ENCODE peak calls at places on chromosomes 5 and 9, in four cellular contexts. L is thoracic aorta, J is aorta, C is uterus. Z is an unnamed sample. For H3K27me3 and H3K4me1, the result is how much of the 10 kb centered on the place peaks cover.

GRCh38 chr9:111107141-111107540 is 68.9 kb upstream of the LPAR1 start:
- DNase-seq in L (no peak), J (no peak), C (no peak), Z (no peak)

GRCh38 chr5:127840809-127841208 is 137.6 kb downstream of the CCDC192 start:
- DNase-seq in L (no peak), J (no peak), C (no peak), Z (no peak)

GRCh38 chr5:167664222-167664804 is 627.1 kb upstream of the WWC1 start:
- DNase-seq in L (no peak), J (no peak), C (no peak), Z (no peak)

GRCh38 chr5:8208307-8208706 is 339.4 kb downstream of the MTRR start:
- DNase-seq in L (no peak), J (no peak), C (no peak), Z (no peak)

GRCh38 chr5:138983984-138984383 is 108.8 kb upstream of the LRRTM2 start:
- DNase-seq in L (no peak), J (no peak), C (no peak), Z (no peak)

GRCh38 chr9:107480386-107480789 is 9.2 kb downstream of the KLF4 start:
- DNase-seq in L (no peak), J (no peak), C (peak), Z (peak)

GRCh38 chr5:32735512-32735911 is 24.4 kb downstream of the NPR3 start:
- DNase-seq in L (no peak), J (no peak), C (no peak), Z (no peak)

GRCh38 chr5:139481580-139482049 is 943 bp downstream of the STING1 start:
- DNase-seq in L (no peak), J (no peak), C (peak), Z (peak)

GRCh38 chr9:135613946-135614805 is 25.2 kb downstream of the GLT6D1 start:
- DNase-seq in L (no peak), J (no peak), C (no peak), Z (peak)

GRCh38 chr5:167943353-167943752 is 348.1 kb upstream of the WWC1 start:
- DNase-seq in L (no peak), J (no peak), C (no peak), Z (no peak)

GRCh38 chr5:81151546-81151945 is 81.6 kb upstream of the CKMT2 start:
- DNase-seq in L (no peak), J (no peak), C (no peak), Z (no peak)

GRCh38 chr9:105877719-105878118 is 183.4 kb downstream of the TMEM38B start:
- DNase-seq in L (no peak), J (no peak), C (no peak), Z (no peak)

GRCh38 chr5:83764101-83764500 is 43.4 kb upstream of the HAPLN1 start:
- DNase-seq in L (no peak), J (no peak), C (no peak), Z (no peak)

GRCh38 chr5:145825751-145826180 is 9.4 kb downstream of the PRELID2 start:
- DNase-seq in L (no peak), J (no peak), C (no peak), Z (no peak)

GRCh38 chr5:179120421-179120861 is 60.3 kb downstream of the ZNF354C start:
- DNase-seq in L (no peak), J (peak), C (no peak), Z (no peak)

GRCh38 chr5:11719888-11720481 is 184.3 kb downstream of the CTNND2 start:
- DNase-seq in L (no peak), J (no peak), C (no peak), Z (peak)

GRCh38 chr9:126916909-126917308 is 2.3 kb downstream of the RALGPS1 start:
- DNase-seq in L (no peak), J (no peak), C (no peak), Z (no peak)

GRCh38 chr5:178180141-178180863 is 6.9 kb downstream of the GMCL2 start:
- DNase-seq in L (no peak), J (no peak), C (no peak), Z (no peak)

GRCh38 chr5:132176987-132177386 is 50.7 kb downstream of the P4HA2 start:
- DNase-seq in L (no peak), J (no peak), C (no peak), Z (no peak)

GRCh38 chr9:130267930-130268329 is 2.4 kb downstream of the HMCN2 start:
- DNase-seq in L (no peak), J (no peak), C (no peak), Z (peak)

GRCh38 chr9:130264414-130265350 is 878 bp upstream of the HMCN2 start:
- DNase-seq in L (no peak), J (peak), C (no peak), Z (peak)

GRCh38 chr9:130263601-130264413 is 1.8 kb upstream of the HMCN2 start:
- DNase-seq in L (no peak), J (peak), C (no peak), Z (peak)

GRCh38 chr9:130266236-130267098 is 907 bp downstream of the HMCN2 start:
- DNase-seq in L (no peak), J (no peak), C (no peak), Z (peak)

GRCh38 chr9:130265431-130266235 is at the start of gene HMCN2:
- DNase-seq in L (no peak), J (peak), C (no peak), Z (peak)
- H3K27me3 ChIP-seq in L (under half), J (under half), C (under half), Z (half or more)

DNA sequence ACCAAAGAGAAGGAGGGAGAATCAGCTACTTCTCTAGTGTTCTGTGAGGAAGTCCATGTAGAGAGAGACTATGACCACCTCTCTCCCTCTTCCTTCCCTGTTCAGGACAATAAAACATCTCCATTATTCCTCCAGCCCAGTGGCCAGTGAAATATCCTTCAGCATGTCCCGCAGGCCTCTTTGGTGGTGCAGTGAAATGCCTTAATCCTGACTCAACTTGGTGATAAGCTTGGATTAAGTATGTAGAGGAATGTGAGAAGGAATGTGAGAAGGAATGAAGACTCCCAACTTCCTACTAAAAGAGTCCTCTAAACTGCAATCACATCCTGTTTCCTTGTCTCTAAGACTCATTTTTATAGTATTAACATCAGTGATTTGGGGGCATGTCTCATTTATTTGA is 167.3 kb downstream of the TRPM3 start:
- DNase-seq in L (no peak), J (no peak), C (no peak), Z (no peak)
- H3K4me1 ChIP-seq in L (under half), J (under half), C (under half), Z (under half)

GRCh38 chr5:2709996-2710689 is 41.3 kb downstream of the IRX2 start:
- DNase-seq in L (no peak), J (no peak), C (no peak), Z (no peak)
- H3K27me3 ChIP-seq in L (under half), J (under half), C (under half), Z (under half)

GRCh38 chr9:123090956-123091355 is 57.5 kb downstream of the GPR21 start:
- DNase-seq in L (no peak), J (no peak), C (no peak), Z (no peak)
- H3K4me1 ChIP-seq in L (under half), J (under half), C (under half), Z (under half)

Z was measured in tibial artery.